ENCODE peak calls at places on chromosomes 11 and 22, in four cellular contexts. One of them, this sample, is unnamed.

GRCh38 chr22:27978317-27978716 is 59.3 kb upstream of the PITPNB start:
- DNase-seq in K562: no peak
- DNase-seq in HL-60: no peak
- DNase-seq in GM12878: no peak
- DNase-seq in this sample: no peak

GRCh38 chr11:2342557-2342956 is 34.6 kb upstream of the CD81 start:
- DNase-seq in GM12878: no peak
- DNase-seq in K562: no peak
- DNase-seq in HL-60: no peak
- DNase-seq in this sample: no peak

GRCh38 chr22:46450931-46451660 is 86.3 kb downstream of the CELSR1 start:
- DNase-seq in K562: no peak
- DNase-seq in HL-60: no peak
- DNase-seq in GM12878: no peak
- DNase-seq in this sample: no peak

GRCh38 chr11:121295246-121296007 is 2.9 kb downstream of the SC5D start:
- DNase-seq in K562: no peak
- DNase-seq in HL-60: no peak
- DNase-seq in GM12878: no peak
- DNase-seq in this sample: no peak

GRCh38 chr11:124778281-124778680 is 16.2 kb upstream of the ESAM start:
- DNase-seq in K562: no peak
- DNase-seq in HL-60: no peak
- DNase-seq in GM12878: no peak
- DNase-seq in this sample: no peak

GRCh38 chr22:43996170-43996980 is 27.7 kb upstream of the PARVB start:
- DNase-seq in GM12878: peak
- DNase-seq in K562: no peak
- DNase-seq in HL-60: peak
- DNase-seq in this sample: peak

GRCh38 chr11:114098927-114099326 is 39.4 kb downstream of the ZBTB16 start:
- DNase-seq in K562: no peak
- DNase-seq in GM12878: no peak
- DNase-seq in HL-60: no peak
- DNase-seq in this sample: no peak

GRCh38 chr11:69444381-69445130 is 36.9 kb upstream of the LINC01488 start:
- DNase-seq in HL-60: peak
- DNase-seq in K562: peak
- DNase-seq in GM12878: no peak
- DNase-seq in this sample: no peak

GRCh38 chr11:12460441-12460840 is 83.1 kb downstream of the PARVA start:
- DNase-seq in HL-60: no peak
- DNase-seq in GM12878: no peak
- DNase-seq in K562: no peak
- DNase-seq in this sample: no peak

GRCh38 chr11:79419120-79419519 is 21.7 kb downstream of the TENM4 start:
- DNase-seq in K562: no peak
- DNase-seq in GM12878: no peak
- DNase-seq in HL-60: no peak
- DNase-seq in this sample: no peak

GRCh38 chr22:21932347-21932746 is 20.3 kb downstream of the PPM1F start:
- DNase-seq in GM12878: no peak
- DNase-seq in K562: no peak
- DNase-seq in HL-60: no peak
- DNase-seq in this sample: no peak

GRCh38 chr22:26066534-26066933 is 102.7 kb upstream of the SEZ6L start:
- DNase-seq in GM12878: no peak
- DNase-seq in K562: no peak
- DNase-seq in HL-60: no peak
- DNase-seq in this sample: no peak

GRCh38 chr22:27834364-27835185 is 33.0 kb upstream of the MN1 start:
- DNase-seq in K562: no peak
- DNase-seq in GM12878: no peak
- DNase-seq in HL-60: no peak
- DNase-seq in this sample: no peak

GRCh38 chr11:118878187-118878586 is 5.5 kb upstream of the CXCR5 start:
- DNase-seq in HL-60: peak
- DNase-seq in K562: no peak
- DNase-seq in GM12878: no peak
- DNase-seq in this sample: no peak

GRCh38 chr11:103659138-103659734 is 377.2 kb upstream of the DDI1 start:
- DNase-seq in K562: no peak
- DNase-seq in HL-60: no peak
- DNase-seq in GM12878: no peak
- DNase-seq in this sample: no peak

GRCh38 chr11:134908583-134908982 is 496.5 kb upstream of the B3GAT1 start:
- DNase-seq in HL-60: no peak
- DNase-seq in K562: no peak
- DNase-seq in GM12878: no peak
- DNase-seq in this sample: no peak

GRCh38 chr11:130782361-130783221 is 133.7 kb downstream of the SNX19 start:
- DNase-seq in HL-60: no peak
- DNase-seq in GM12878: no peak
- DNase-seq in K562: no peak
- DNase-seq in this sample: no peak

GRCh38 chr11:2518112-2518982 is 73.5 kb downstream of the KCNQ1 start:
- DNase-seq in HL-60: no peak
- DNase-seq in K562: no peak
- DNase-seq in GM12878: no peak
- DNase-seq in this sample: no peak

GRCh38 chr11:70501933-70502540 is 103.7 kb downstream of the CTTN start:
- DNase-seq in K562: no peak
- DNase-seq in GM12878: no peak
- DNase-seq in HL-60: no peak
- DNase-seq in this sample: no peak

GRCh38 chr11:92224394-92225205 is at the start of gene FAT3:
- DNase-seq in K562: no peak
- DNase-seq in GM12878: no peak
- DNase-seq in HL-60: no peak
- DNase-seq in this sample: no peak

GRCh38 chr22:49632199-49633009 is 195.3 kb downstream of the BRD1 start:
- DNase-seq in K562: no peak
- DNase-seq in GM12878: no peak
- DNase-seq in HL-60: no peak
- DNase-seq in this sample: no peak

GRCh38 chr22:44580176-44580575 is 82.1 kb upstream of the RTL6 start:
- DNase-seq in K562: no peak
- DNase-seq in GM12878: no peak
- DNase-seq in HL-60: no peak
- DNase-seq in this sample: no peak

GRCh38 chr22:19900707-19901436 is 40.7 kb upstream of the COMT start:
- DNase-seq in HL-60: no peak
- DNase-seq in GM12878: no peak
- DNase-seq in K562: no peak
- DNase-seq in this sample: no peak

GRCh38 chr11:7657306-7658025 is 15.8 kb downstream of the CYB5R2 start:
- DNase-seq in HL-60: peak
- DNase-seq in GM12878: no peak
- DNase-seq in K562: peak
- DNase-seq in this sample: no peak

GRCh38 chr11:102367364-102367763 is 20.4 kb downstream of the BIRC2 start:
- DNase-seq in GM12878: no peak
- DNase-seq in HL-60: no peak
- DNase-seq in K562: no peak
- DNase-seq in this sample: no peak

GRCh38 chr11:2673871-2674471 is 25.8 kb downstream of the KCNQ1OT1 start:
- DNase-seq in HL-60: no peak
- DNase-seq in GM12878: no peak
- DNase-seq in K562: no peak
- DNase-seq in this sample: no peak

GRCh38 chr22:45199723-45200122 is 36.0 kb downstream of the NUP50 start:
- DNase-seq in K562: no peak
- DNase-seq in HL-60: no peak
- DNase-seq in GM12878: no peak
- DNase-seq in this sample: no peak

GRCh38 chr11:60280412-60280811 is at the start of gene MS4A4A:
- DNase-seq in HL-60: peak
- DNase-seq in K562: no peak
- DNase-seq in GM12878: no peak
- DNase-seq in this sample: no peak

DNA sequence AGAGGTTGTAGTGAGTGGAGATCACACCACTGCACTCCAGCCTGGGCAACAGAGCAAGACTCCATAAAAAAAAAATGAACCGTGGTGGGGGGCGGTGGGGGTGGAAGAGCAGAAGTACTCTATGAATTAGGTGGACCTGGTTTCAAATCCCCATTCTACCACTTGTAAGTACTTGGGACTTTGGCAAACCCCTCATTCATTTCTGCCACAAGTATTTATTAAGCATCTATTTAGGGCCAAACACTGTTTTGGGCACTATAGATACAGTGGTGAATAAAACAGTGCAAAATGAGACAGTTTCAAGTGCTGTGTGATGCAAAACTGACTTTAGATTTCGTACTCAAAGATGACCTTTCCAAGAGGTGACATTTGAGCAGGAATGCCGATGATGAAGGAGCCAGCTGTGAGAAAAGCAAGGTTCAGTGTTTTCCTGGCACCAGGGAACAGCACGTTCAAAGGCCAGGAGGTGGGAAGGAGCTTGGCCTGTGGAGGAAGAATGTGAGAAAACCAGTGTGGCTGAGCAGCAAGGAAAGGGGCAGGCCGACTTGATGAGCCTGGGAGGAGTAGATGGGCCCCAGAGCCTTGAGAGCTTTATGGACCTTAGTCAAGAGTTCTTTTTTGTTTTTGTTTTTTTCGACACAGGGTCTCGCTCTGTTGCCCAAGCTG is 1.4 kb upstream of the TMEM134 start:
- DNase-seq in HL-60: no peak
- DNase-seq in GM12878: no peak
- DNase-seq in K562: no peak
- DNase-seq in this sample: no peak
- TF ChIP-seq SPI1 in HL-60: no peak
- TF ChIP-seq SPI1 in GM12878: peak
- TF ChIP-seq SPI1 in K562: no peak
- TF ChIP-seq SPI1 in this sample: peak

DNA sequence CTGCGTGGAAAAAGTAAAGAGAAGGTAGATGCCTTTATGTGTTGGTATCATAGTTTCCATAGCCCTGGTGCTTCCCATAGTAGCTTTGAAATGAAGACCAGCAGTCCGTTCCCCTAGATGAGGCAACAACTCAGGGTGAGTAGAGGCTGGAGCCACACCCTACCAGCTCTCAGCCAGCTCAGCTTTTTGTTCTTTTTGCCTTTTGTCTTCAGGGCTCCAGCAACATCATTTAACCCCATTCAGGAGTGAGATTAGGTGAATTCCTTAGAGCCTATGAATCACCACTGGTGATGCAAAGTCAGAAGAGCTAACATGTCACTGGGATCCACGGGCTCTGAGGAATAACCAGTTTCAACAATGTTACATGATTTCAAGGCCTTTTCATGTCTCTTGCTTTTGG is 14.0 kb upstream of the SESN3 start:
- DNase-seq in K562: no peak
- DNase-seq in GM12878: no peak
- DNase-seq in HL-60: no peak
- DNase-seq in this sample: no peak
- TF ChIP-seq SPI1 in K562: no peak
- TF ChIP-seq SPI1 in GM12878: no peak
- TF ChIP-seq SPI1 in HL-60: no peak
- TF ChIP-seq SPI1 in this sample: no peak

GRCh38 chr11:63673579-63673978 is 2.4 kb upstream of the ATL3 start:
- DNase-seq in K562: no peak
- DNase-seq in HL-60: no peak
- DNase-seq in GM12878: no peak
- DNase-seq in this sample: no peak
- TF ChIP-seq SPI1 in K562: no peak
- TF ChIP-seq SPI1 in HL-60: no peak
- TF ChIP-seq SPI1 in GM12878: no peak
- TF ChIP-seq SPI1 in this sample: no peak

GRCh38 chr22:31122196-31122531 is 602 bp upstream of the INPP5J start:
- DNase-seq in GM12878: no peak
- DNase-seq in HL-60: no peak
- DNase-seq in K562: no peak
- DNase-seq in this sample: no peak
- TF ChIP-seq SPI1 in GM12878: no peak
- TF ChIP-seq SPI1 in HL-60: no peak
- TF ChIP-seq SPI1 in K562: no peak
- TF ChIP-seq SPI1 in this sample: no peak

DNA sequence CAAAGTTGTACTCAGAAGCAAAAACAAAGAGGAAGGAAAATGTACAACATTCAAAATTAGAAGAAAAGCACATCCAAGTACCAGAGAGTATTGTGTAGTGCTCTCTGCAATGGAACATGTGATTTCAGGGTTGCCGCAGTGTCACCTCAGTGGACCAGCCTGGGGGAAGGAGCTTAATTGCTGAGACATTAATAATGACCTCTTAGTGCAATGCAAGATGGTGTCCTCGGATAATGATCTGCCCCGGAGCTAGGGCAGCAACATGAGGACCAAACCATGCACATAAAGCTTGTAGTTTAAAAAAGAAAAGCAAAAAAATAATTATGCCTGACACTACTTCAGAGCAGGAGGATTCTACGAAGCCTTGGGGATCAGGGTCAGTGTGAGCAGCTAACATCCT is 11.3 kb upstream of the JHY start:
- DNase-seq in HL-60: no peak
- DNase-seq in K562: no peak
- DNase-seq in GM12878: no peak
- DNase-seq in this sample: no peak
- TF ChIP-seq SPI1 in HL-60: no peak
- TF ChIP-seq SPI1 in K562: no peak
- TF ChIP-seq SPI1 in GM12878: no peak
- TF ChIP-seq SPI1 in this sample: no peak

GRCh38 chr22:37725551-37726239 is 28.8 kb downstream of the TRIOBP start:
- DNase-seq in K562: no peak
- DNase-seq in HL-60: no peak
- DNase-seq in GM12878: no peak
- DNase-seq in this sample: no peak
- TF ChIP-seq SPI1 in K562: no peak
- TF ChIP-seq SPI1 in HL-60: no peak
- TF ChIP-seq SPI1 in GM12878: no peak
- TF ChIP-seq SPI1 in this sample: no peak

GRCh38 chr11:76543006-76543703 is 98.3 kb downstream of the EMSY start:
- DNase-seq in GM12878: no peak
- DNase-seq in K562: peak
- DNase-seq in HL-60: no peak
- DNase-seq in this sample: no peak
- TF ChIP-seq SPI1 in GM12878: no peak
- TF ChIP-seq SPI1 in K562: no peak
- TF ChIP-seq SPI1 in HL-60: no peak
- TF ChIP-seq SPI1 in this sample: no peak